ENCODE peak calls at places on chromosome 20, in four cellular contexts. One of them, this sample, is unnamed.

GRCh38 chr20:48025661-48026060 is 240.4 kb upstream of the SULF2 start:
- DNase-seq in ovary: no peak
- DNase-seq in GM23248: peak
- DNase-seq in SK-N-SH: no peak
- DNase-seq in this sample: no peak

GRCh38 chr20:37610203-37610798 is 82.6 kb upstream of the BLCAP start:
- DNase-seq in ovary: no peak
- DNase-seq in GM23248: no peak
- DNase-seq in SK-N-SH: no peak
- DNase-seq in this sample: no peak

GRCh38 chr20:25252686-25253421 is 5.0 kb downstream of the PYGB start:
- DNase-seq in ovary: no peak
- DNase-seq in GM23248: no peak
- DNase-seq in SK-N-SH: peak
- DNase-seq in this sample: no peak

GRCh38 chr20:18801516-18801915 is 12.1 kb upstream of the SCP2D1 start:
- DNase-seq in ovary: no peak
- DNase-seq in GM23248: no peak
- DNase-seq in SK-N-SH: no peak
- DNase-seq in this sample: no peak

GRCh38 chr20:23533161-23533560 is 35.1 kb downstream of the CST9L start:
- DNase-seq in ovary: no peak
- DNase-seq in GM23248: no peak
- DNase-seq in SK-N-SH: no peak
- DNase-seq in this sample: no peak

GRCh38 chr20:8656335-8656734 is 412.6 kb upstream of the PLCB4 start:
- DNase-seq in ovary: no peak
- DNase-seq in GM23248: peak
- DNase-seq in SK-N-SH: no peak
- DNase-seq in this sample: no peak

GRCh38 chr20:63749597-63750508 is 10.3 kb downstream of the SLC2A4RG start:
- DNase-seq in ovary: no peak
- DNase-seq in GM23248: no peak
- DNase-seq in SK-N-SH: peak
- DNase-seq in this sample: no peak

GRCh38 chr20:5531318-5532081 is 214.7 kb upstream of the PROKR2 start:
- DNase-seq in ovary: peak
- DNase-seq in GM23248: peak
- DNase-seq in SK-N-SH: no peak
- DNase-seq in this sample: no peak

GRCh38 chr20:4158466-4159050 is 143.2 kb upstream of the RNF24 start:
- DNase-seq in ovary: no peak
- DNase-seq in GM23248: peak
- DNase-seq in SK-N-SH: no peak
- DNase-seq in this sample: no peak

GRCh38 chr20:41631826-41632225 is 13.6 kb upstream of the CHD6 start:
- DNase-seq in ovary: no peak
- DNase-seq in GM23248: peak
- DNase-seq in SK-N-SH: no peak
- DNase-seq in this sample: no peak

GRCh38 chr20:32168184-32168910 is 39.2 kb downstream of the PLAGL2 start:
- DNase-seq in ovary: no peak
- DNase-seq in GM23248: peak
- DNase-seq in SK-N-SH: no peak
- DNase-seq in this sample: no peak

GRCh38 chr20:8646026-8646425 is 422.9 kb upstream of the PLCB4 start:
- DNase-seq in ovary: no peak
- DNase-seq in GM23248: peak
- DNase-seq in SK-N-SH: no peak
- DNase-seq in this sample: no peak

GRCh38 chr20:1876217-1876921 is 18.8 kb upstream of the SIRPA start:
- DNase-seq in ovary: no peak
- DNase-seq in GM23248: no peak
- DNase-seq in SK-N-SH: no peak
- DNase-seq in this sample: no peak

GRCh38 chr20:10864076-10864672 is 190.4 kb upstream of the JAG1 start:
- DNase-seq in ovary: no peak
- DNase-seq in GM23248: peak
- DNase-seq in SK-N-SH: no peak
- DNase-seq in this sample: no peak

GRCh38 chr20:341682-342081 is 5.2 kb upstream of the NRSN2 start:
- DNase-seq in ovary: no peak
- DNase-seq in GM23248: peak
- DNase-seq in SK-N-SH: no peak
- DNase-seq in this sample: no peak

GRCh38 chr20:16063876-16064275 is 509.4 kb downstream of the KIF16B start:
- DNase-seq in ovary: no peak
- DNase-seq in GM23248: no peak
- DNase-seq in SK-N-SH: no peak
- DNase-seq in this sample: no peak

GRCh38 chr20:43691928-43692524 is 25.1 kb downstream of the MYBL2 start:
- DNase-seq in ovary: no peak
- DNase-seq in GM23248: peak
- DNase-seq in SK-N-SH: peak
- DNase-seq in this sample: peak

GRCh38 chr20:6277661-6278060 is 154.8 kb upstream of the FERMT1 start:
- DNase-seq in ovary: no peak
- DNase-seq in GM23248: no peak
- DNase-seq in SK-N-SH: no peak
- DNase-seq in this sample: no peak

GRCh38 chr20:51884561-51884960 is 82.2 kb upstream of the SALL4 start:
- DNase-seq in ovary: no peak
- DNase-seq in GM23248: peak
- DNase-seq in SK-N-SH: no peak
- DNase-seq in this sample: no peak

GRCh38 chr20:46985241-46985640 is 90.6 kb downstream of the EYA2 start:
- DNase-seq in ovary: no peak
- DNase-seq in GM23248: no peak
- DNase-seq in SK-N-SH: no peak
- DNase-seq in this sample: no peak

GRCh38 chr20:41030536-41031242 is 2.1 kb downstream of the TOP1 start:
- DNase-seq in ovary: no peak
- DNase-seq in GM23248: peak
- DNase-seq in SK-N-SH: no peak
- DNase-seq in this sample: no peak

GRCh38 chr20:12874933-12875332 is 133.8 kb upstream of the SPTLC3 start:
- DNase-seq in ovary: no peak
- DNase-seq in GM23248: no peak
- DNase-seq in SK-N-SH: no peak
- DNase-seq in this sample: no peak

GRCh38 chr20:36273414-36274247 is 32.5 kb upstream of the DLGAP4 start:
- DNase-seq in ovary: no peak
- DNase-seq in GM23248: peak
- DNase-seq in SK-N-SH: peak
- DNase-seq in this sample: no peak

GRCh38 chr20:62584671-62585512 is 57.4 kb upstream of the SLCO4A1 start:
- DNase-seq in ovary: no peak
- DNase-seq in GM23248: no peak
- DNase-seq in SK-N-SH: no peak
- DNase-seq in this sample: no peak

GRCh38 chr20:19212524-19213502 is at the start of gene SLC24A3:
- DNase-seq in ovary: peak
- DNase-seq in GM23248: peak
- DNase-seq in SK-N-SH: peak
- DNase-seq in this sample: peak

GRCh38 chr20:24100370-24101011 is 111.9 kb upstream of the GGTLC1 start:
- DNase-seq in ovary: peak
- DNase-seq in GM23248: peak
- DNase-seq in SK-N-SH: peak
- DNase-seq in this sample: peak

GRCh38 chr20:20391115-20391514 is 23.2 kb downstream of the INSM1 start:
- DNase-seq in ovary: no peak
- DNase-seq in GM23248: no peak
- DNase-seq in SK-N-SH: no peak
- DNase-seq in this sample: no peak

GRCh38 chr20:31593221-31594001 is 11.7 kb upstream of the ID1 start:
- DNase-seq in ovary: no peak
- DNase-seq in GM23248: peak
- DNase-seq in SK-N-SH: no peak
- DNase-seq in this sample: no peak

GRCh38 chr20:59258103-59258705 is 42.2 kb upstream of the EDN3 start:
- DNase-seq in ovary: no peak
- DNase-seq in GM23248: no peak
- DNase-seq in SK-N-SH: no peak
- DNase-seq in this sample: no peak

DNA sequence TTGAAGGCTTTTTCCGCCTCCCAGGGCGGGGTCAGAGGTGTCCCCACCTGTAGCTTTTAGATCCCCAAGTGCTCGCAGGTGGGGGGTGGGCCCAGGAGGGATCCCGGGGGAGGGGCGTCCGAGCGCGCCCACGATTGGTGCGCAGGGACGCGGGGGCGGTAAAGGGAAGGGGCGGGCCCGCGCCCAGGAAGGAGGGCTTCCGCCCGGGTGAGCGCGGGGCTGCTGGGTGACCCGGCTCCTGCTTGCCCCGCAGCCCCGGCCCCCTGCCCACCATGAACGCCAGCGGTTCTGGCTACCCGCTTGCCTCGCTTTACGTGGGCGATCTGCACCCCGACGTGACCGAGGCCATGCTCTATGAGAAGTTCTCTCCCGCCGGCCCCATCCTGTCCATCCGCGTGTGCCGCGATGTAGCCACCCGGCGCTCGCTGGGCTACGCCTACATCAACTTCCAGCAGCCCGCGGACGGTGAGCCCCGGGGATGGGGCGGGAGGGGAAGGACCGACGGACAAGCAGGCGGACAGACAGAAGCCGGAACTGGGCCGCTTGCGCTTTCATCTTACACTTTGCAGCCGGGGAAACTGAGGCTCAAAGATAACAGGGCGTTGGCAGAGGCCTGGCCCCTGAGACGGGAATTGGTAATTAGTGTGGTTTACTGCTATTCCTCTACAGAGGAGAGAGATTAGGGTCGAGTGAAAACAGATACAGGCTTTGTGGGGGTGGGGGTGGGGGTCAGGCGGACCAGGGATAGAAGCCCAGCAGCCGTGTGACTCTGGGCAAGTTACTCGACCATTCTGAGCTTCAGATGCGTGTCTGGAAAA is at the start of gene PABPC1L:
- DNase-seq in ovary: peak
- DNase-seq in GM23248: peak
- DNase-seq in SK-N-SH: peak
- DNase-seq in this sample: peak
- H3K27ac ChIP-seq in ovary: no peak
- H3K27ac ChIP-seq in GM23248: peak
- H3K27ac ChIP-seq in SK-N-SH: peak
- H3K27ac ChIP-seq in this sample: no peak

GRCh38 chr20:50810063-50810462 is 15.2 kb downstream of the BCAS4 start:
- DNase-seq in ovary: no peak
- DNase-seq in GM23248: peak
- DNase-seq in SK-N-SH: no peak
- DNase-seq in this sample: no peak
- H3K27ac ChIP-seq in ovary: no peak
- H3K27ac ChIP-seq in GM23248: no peak
- H3K27ac ChIP-seq in SK-N-SH: no peak
- H3K27ac ChIP-seq in this sample: no peak

GRCh38 chr20:34385464-34385863 is 22.4 kb downstream of the ITCH start:
- DNase-seq in ovary: no peak
- DNase-seq in GM23248: no peak
- DNase-seq in SK-N-SH: no peak
- DNase-seq in this sample: no peak

GRCh38 chr20:34388000-34388399 is 24.9 kb downstream of the ITCH start:
- DNase-seq in ovary: no peak
- DNase-seq in GM23248: no peak
- DNase-seq in SK-N-SH: no peak
- DNase-seq in this sample: no peak

GRCh38 chr20:34388678-34389077 is 25.6 kb downstream of the ITCH start:
- DNase-seq in ovary: no peak
- DNase-seq in GM23248: no peak
- DNase-seq in SK-N-SH: no peak
- DNase-seq in this sample: no peak

GRCh38 chr20:34390769-34391447 is 27.8 kb downstream of the ITCH start:
- DNase-seq in ovary: peak
- DNase-seq in GM23248: peak
- DNase-seq in SK-N-SH: no peak
- DNase-seq in this sample: no peak

DNA sequence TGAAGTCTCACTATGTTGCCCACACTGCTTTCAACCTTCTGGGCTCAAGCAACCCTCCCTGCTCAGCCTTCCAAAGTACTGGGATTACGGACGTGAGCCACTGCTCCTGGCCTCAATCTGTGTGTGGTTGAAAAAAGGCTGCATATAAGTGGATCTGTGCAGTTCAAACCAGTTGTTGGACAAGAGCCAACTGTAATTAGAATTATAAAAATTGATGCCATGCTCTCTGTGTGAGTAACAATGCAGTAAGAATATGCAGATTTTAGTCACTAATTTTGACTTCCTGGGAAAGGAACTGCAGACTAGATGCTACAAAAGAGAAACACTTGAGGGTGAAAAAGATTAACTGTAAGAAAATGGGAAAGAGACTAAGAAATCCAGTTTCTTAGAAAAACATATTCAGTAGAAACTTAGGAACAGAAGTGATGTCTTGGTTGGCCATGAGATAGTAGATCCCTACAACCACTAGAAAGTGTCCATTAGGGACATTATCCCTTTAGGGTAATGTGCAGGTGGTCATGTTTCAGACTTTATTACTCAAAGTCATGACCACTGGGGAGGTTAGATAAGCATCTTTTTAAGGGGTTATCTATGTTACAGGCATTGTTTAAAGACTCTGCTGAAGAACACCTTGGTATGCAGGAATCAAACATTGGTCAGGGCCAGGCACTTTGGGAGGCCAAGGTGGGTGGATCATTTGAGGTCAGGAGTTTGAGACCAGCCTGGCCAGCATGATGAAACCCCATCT is 26.3 kb downstream of the ITCH start:
- DNase-seq in ovary: no peak
- DNase-seq in GM23248: peak
- DNase-seq in SK-N-SH: no peak
- DNase-seq in this sample: no peak
- H3K27ac ChIP-seq in ovary: no peak
- H3K27ac ChIP-seq in GM23248: peak
- H3K27ac ChIP-seq in SK-N-SH: no peak
- H3K27ac ChIP-seq in this sample: no peak

GRCh38 chr20:21826946-21827345 is 121.5 kb downstream of the PAX1 start:
- DNase-seq in ovary: no peak
- DNase-seq in GM23248: no peak
- DNase-seq in SK-N-SH: no peak
- DNase-seq in this sample: no peak
- H3K27ac ChIP-seq in ovary: no peak
- H3K27ac ChIP-seq in GM23248: no peak
- H3K27ac ChIP-seq in SK-N-SH: no peak
- H3K27ac ChIP-seq in this sample: no peak

This sample was measured in substantia nigra.